ENCODE peak calls at places on chromosomes 5 and 9, in five cellular contexts. One of them, this sample, is unnamed.
A peak's percentile ranks its signal among the peaks of the same experiment; 100 is the strongest.

GRCh38 chr9:138010861-138011260 is 133.3 kb downstream of the CACNA1B start:
- DNase-seq in stimulated activated CD4-positive, alpha-beta T cell treated with anti-CD3 and anti-CD28 coated beads, Interleukin-1b, Interleukin-23, amount 100 ng/mL, for 1 hour: no peak
- DNase-seq in mucosa of gallbladder: no peak
- DNase-seq in renal cortical epithelial cell: no peak
- DNase-seq in DMS 273 treated with DMSO at 0.1 percent for 48 hours: no peak
- DNase-seq in this sample: no peak

GRCh38 chr5:113161806-113162205 is 185.2 kb downstream of the DCP2 start:
- DNase-seq in mucosa of gallbladder: no peak
- DNase-seq in DMS 273 treated with DMSO at 0.1 percent for 48 hours: peak; percentile 65
- DNase-seq in renal cortical epithelial cell: no peak
- DNase-seq in stimulated activated CD4-positive, alpha-beta T cell treated with anti-CD3 and anti-CD28 coated beads, Interleukin-1b, Interleukin-23, amount 100 ng/mL, for 1 hour: no peak
- DNase-seq in this sample: peak; percentile 46

GRCh38 chr5:139038618-139039305 is 159.4 kb downstream of the SIL1 start:
- DNase-seq in renal cortical epithelial cell: no peak
- DNase-seq in DMS 273 treated with DMSO at 0.1 percent for 48 hours: no peak
- DNase-seq in mucosa of gallbladder: no peak
- DNase-seq in stimulated activated CD4-positive, alpha-beta T cell treated with anti-CD3 and anti-CD28 coated beads, Interleukin-1b, Interleukin-23, amount 100 ng/mL, for 1 hour: no peak
- DNase-seq in this sample: no peak

GRCh38 chr9:71646131-71646530 is 122.2 kb downstream of the CEMIP2 start:
- DNase-seq in mucosa of gallbladder: no peak
- DNase-seq in renal cortical epithelial cell: no peak
- DNase-seq in stimulated activated CD4-positive, alpha-beta T cell treated with anti-CD3 and anti-CD28 coated beads, Interleukin-1b, Interleukin-23, amount 100 ng/mL, for 1 hour: no peak
- DNase-seq in DMS 273 treated with DMSO at 0.1 percent for 48 hours: no peak
- DNase-seq in this sample: no peak

GRCh38 chr5:149486726-149487635 is 64.3 kb downstream of the CSNK1A1 start:
- DNase-seq in stimulated activated CD4-positive, alpha-beta T cell treated with anti-CD3 and anti-CD28 coated beads, Interleukin-1b, Interleukin-23, amount 100 ng/mL, for 1 hour: no peak
- DNase-seq in renal cortical epithelial cell: peak; percentile 74
- DNase-seq in DMS 273 treated with DMSO at 0.1 percent for 48 hours: peak; percentile 42
- DNase-seq in mucosa of gallbladder: no peak
- DNase-seq in this sample: no peak

GRCh38 chr9:87685871-87686519 is 39.9 kb upstream of the CTSL start:
- DNase-seq in mucosa of gallbladder: peak; percentile 62
- DNase-seq in renal cortical epithelial cell: no peak
- DNase-seq in stimulated activated CD4-positive, alpha-beta T cell treated with anti-CD3 and anti-CD28 coated beads, Interleukin-1b, Interleukin-23, amount 100 ng/mL, for 1 hour: no peak
- DNase-seq in DMS 273 treated with DMSO at 0.1 percent for 48 hours: no peak
- DNase-seq in this sample: no peak

GRCh38 chr5:56829137-56829536 is 13.8 kb downstream of the MAP3K1 start:
- DNase-seq in mucosa of gallbladder: no peak
- DNase-seq in stimulated activated CD4-positive, alpha-beta T cell treated with anti-CD3 and anti-CD28 coated beads, Interleukin-1b, Interleukin-23, amount 100 ng/mL, for 1 hour: no peak
- DNase-seq in renal cortical epithelial cell: peak; percentile 73
- DNase-seq in DMS 273 treated with DMSO at 0.1 percent for 48 hours: no peak
- DNase-seq in this sample: no peak

GRCh38 chr9:128781186-128782070 is 5.6 kb upstream of the TBC1D13 start:
- DNase-seq in DMS 273 treated with DMSO at 0.1 percent for 48 hours: no peak
- DNase-seq in renal cortical epithelial cell: no peak
- DNase-seq in mucosa of gallbladder: no peak
- DNase-seq in stimulated activated CD4-positive, alpha-beta T cell treated with anti-CD3 and anti-CD28 coated beads, Interleukin-1b, Interleukin-23, amount 100 ng/mL, for 1 hour: no peak
- DNase-seq in this sample: no peak

GRCh38 chr5:100708625-100709171 is 173.5 kb downstream of the FAM174A start:
- DNase-seq in DMS 273 treated with DMSO at 0.1 percent for 48 hours: no peak
- DNase-seq in renal cortical epithelial cell: no peak
- DNase-seq in stimulated activated CD4-positive, alpha-beta T cell treated with anti-CD3 and anti-CD28 coated beads, Interleukin-1b, Interleukin-23, amount 100 ng/mL, for 1 hour: no peak
- DNase-seq in mucosa of gallbladder: no peak
- DNase-seq in this sample: no peak

GRCh38 chr9:128371622-128372117 is 496 bp downstream of the URM1 start:
- DNase-seq in mucosa of gallbladder: no peak
- DNase-seq in renal cortical epithelial cell: no peak
- DNase-seq in stimulated activated CD4-positive, alpha-beta T cell treated with anti-CD3 and anti-CD28 coated beads, Interleukin-1b, Interleukin-23, amount 100 ng/mL, for 1 hour: no peak
- DNase-seq in DMS 273 treated with DMSO at 0.1 percent for 48 hours: no peak
- DNase-seq in this sample: no peak

GRCh38 chr9:113631811-113632665 is 168.5 kb downstream of the RGS3 start:
- DNase-seq in renal cortical epithelial cell: no peak
- DNase-seq in stimulated activated CD4-positive, alpha-beta T cell treated with anti-CD3 and anti-CD28 coated beads, Interleukin-1b, Interleukin-23, amount 100 ng/mL, for 1 hour: no peak
- DNase-seq in DMS 273 treated with DMSO at 0.1 percent for 48 hours: no peak
- DNase-seq in mucosa of gallbladder: no peak
- DNase-seq in this sample: no peak

GRCh38 chr9:87581513-87581912 is 83.8 kb downstream of the DAPK1 start:
- DNase-seq in stimulated activated CD4-positive, alpha-beta T cell treated with anti-CD3 and anti-CD28 coated beads, Interleukin-1b, Interleukin-23, amount 100 ng/mL, for 1 hour: no peak
- DNase-seq in renal cortical epithelial cell: peak; percentile 43
- DNase-seq in mucosa of gallbladder: peak; percentile 43
- DNase-seq in DMS 273 treated with DMSO at 0.1 percent for 48 hours: no peak
- DNase-seq in this sample: no peak

GRCh38 chr9:121559183-121559582 is 59.5 kb upstream of the GGTA1 start:
- DNase-seq in stimulated activated CD4-positive, alpha-beta T cell treated with anti-CD3 and anti-CD28 coated beads, Interleukin-1b, Interleukin-23, amount 100 ng/mL, for 1 hour: no peak
- DNase-seq in mucosa of gallbladder: no peak
- DNase-seq in renal cortical epithelial cell: peak; percentile 86
- DNase-seq in DMS 273 treated with DMSO at 0.1 percent for 48 hours: no peak
- DNase-seq in this sample: no peak

GRCh38 chr9:76964612-76965011 is 54.8 kb upstream of the FOXB2 start:
- DNase-seq in DMS 273 treated with DMSO at 0.1 percent for 48 hours: no peak
- DNase-seq in mucosa of gallbladder: no peak
- DNase-seq in stimulated activated CD4-positive, alpha-beta T cell treated with anti-CD3 and anti-CD28 coated beads, Interleukin-1b, Interleukin-23, amount 100 ng/mL, for 1 hour: no peak
- DNase-seq in renal cortical epithelial cell: no peak
- DNase-seq in this sample: no peak

GRCh38 chr9:117164512-117164911 is 250.3 kb downstream of the ASTN2 start:
- DNase-seq in mucosa of gallbladder: no peak
- DNase-seq in renal cortical epithelial cell: no peak
- DNase-seq in DMS 273 treated with DMSO at 0.1 percent for 48 hours: no peak
- DNase-seq in stimulated activated CD4-positive, alpha-beta T cell treated with anti-CD3 and anti-CD28 coated beads, Interleukin-1b, Interleukin-23, amount 100 ng/mL, for 1 hour: no peak
- DNase-seq in this sample: no peak

GRCh38 chr5:6832994-6833393 is 119.8 kb downstream of the TENT4A start:
- DNase-seq in renal cortical epithelial cell: no peak
- DNase-seq in stimulated activated CD4-positive, alpha-beta T cell treated with anti-CD3 and anti-CD28 coated beads, Interleukin-1b, Interleukin-23, amount 100 ng/mL, for 1 hour: no peak
- DNase-seq in mucosa of gallbladder: no peak
- DNase-seq in DMS 273 treated with DMSO at 0.1 percent for 48 hours: peak; percentile 62
- DNase-seq in this sample: no peak

GRCh38 chr5:176549871-176550270 is 729 bp downstream of the CDHR2 start:
- DNase-seq in stimulated activated CD4-positive, alpha-beta T cell treated with anti-CD3 and anti-CD28 coated beads, Interleukin-1b, Interleukin-23, amount 100 ng/mL, for 1 hour: no peak
- DNase-seq in mucosa of gallbladder: no peak
- DNase-seq in renal cortical epithelial cell: no peak
- DNase-seq in DMS 273 treated with DMSO at 0.1 percent for 48 hours: no peak
- DNase-seq in this sample: no peak

GRCh38 chr5:17217421-17218352 is at the start of gene BASP1:
- DNase-seq in mucosa of gallbladder: peak; percentile 63
- DNase-seq in renal cortical epithelial cell: no peak
- DNase-seq in DMS 273 treated with DMSO at 0.1 percent for 48 hours: peak; percentile 34
- DNase-seq in stimulated activated CD4-positive, alpha-beta T cell treated with anti-CD3 and anti-CD28 coated beads, Interleukin-1b, Interleukin-23, amount 100 ng/mL, for 1 hour: no peak
- DNase-seq in this sample: peak; percentile 88

GRCh38 chr5:107487056-107487461 is 183.7 kb downstream of the EFNA5 start:
- DNase-seq in stimulated activated CD4-positive, alpha-beta T cell treated with anti-CD3 and anti-CD28 coated beads, Interleukin-1b, Interleukin-23, amount 100 ng/mL, for 1 hour: no peak
- DNase-seq in DMS 273 treated with DMSO at 0.1 percent for 48 hours: no peak
- DNase-seq in mucosa of gallbladder: no peak
- DNase-seq in renal cortical epithelial cell: peak; percentile 64
- DNase-seq in this sample: no peak

GRCh38 chr5:111930407-111930806 is 173.4 kb upstream of the NREP start:
- DNase-seq in renal cortical epithelial cell: peak; percentile 58
- DNase-seq in DMS 273 treated with DMSO at 0.1 percent for 48 hours: no peak
- DNase-seq in stimulated activated CD4-positive, alpha-beta T cell treated with anti-CD3 and anti-CD28 coated beads, Interleukin-1b, Interleukin-23, amount 100 ng/mL, for 1 hour: no peak
- DNase-seq in mucosa of gallbladder: no peak
- DNase-seq in this sample: no peak

GRCh38 chr9:121700165-121700830 is 48.9 kb downstream of the DAB2IP start:
- DNase-seq in DMS 273 treated with DMSO at 0.1 percent for 48 hours: no peak
- DNase-seq in mucosa of gallbladder: peak; percentile 67
- DNase-seq in stimulated activated CD4-positive, alpha-beta T cell treated with anti-CD3 and anti-CD28 coated beads, Interleukin-1b, Interleukin-23, amount 100 ng/mL, for 1 hour: no peak
- DNase-seq in renal cortical epithelial cell: peak; percentile 52
- DNase-seq in this sample: peak; percentile 33

GRCh38 chr5:179801304-179802206 is 5.1 kb downstream of the MGAT4B start:
- DNase-seq in stimulated activated CD4-positive, alpha-beta T cell treated with anti-CD3 and anti-CD28 coated beads, Interleukin-1b, Interleukin-23, amount 100 ng/mL, for 1 hour: peak; percentile 73
- DNase-seq in renal cortical epithelial cell: no peak
- DNase-seq in mucosa of gallbladder: peak; percentile 76
- DNase-seq in DMS 273 treated with DMSO at 0.1 percent for 48 hours: no peak
- DNase-seq in this sample: no peak

GRCh38 chr9:32427111-32427873 is 42.8 kb downstream of the ACO1 start:
- DNase-seq in DMS 273 treated with DMSO at 0.1 percent for 48 hours: no peak
- DNase-seq in renal cortical epithelial cell: peak; percentile 69
- DNase-seq in mucosa of gallbladder: peak; percentile 49
- DNase-seq in stimulated activated CD4-positive, alpha-beta T cell treated with anti-CD3 and anti-CD28 coated beads, Interleukin-1b, Interleukin-23, amount 100 ng/mL, for 1 hour: no peak
- DNase-seq in this sample: no peak

GRCh38 chr9:71608021-71608420 is 160.3 kb downstream of the CEMIP2 start:
- DNase-seq in renal cortical epithelial cell: no peak
- DNase-seq in DMS 273 treated with DMSO at 0.1 percent for 48 hours: no peak
- DNase-seq in stimulated activated CD4-positive, alpha-beta T cell treated with anti-CD3 and anti-CD28 coated beads, Interleukin-1b, Interleukin-23, amount 100 ng/mL, for 1 hour: no peak
- DNase-seq in mucosa of gallbladder: no peak
- DNase-seq in this sample: no peak

GRCh38 chr5:108720416-108720815 is 27.3 kb upstream of the FER start:
- DNase-seq in DMS 273 treated with DMSO at 0.1 percent for 48 hours: no peak
- DNase-seq in renal cortical epithelial cell: peak; percentile 79
- DNase-seq in mucosa of gallbladder: no peak
- DNase-seq in stimulated activated CD4-positive, alpha-beta T cell treated with anti-CD3 and anti-CD28 coated beads, Interleukin-1b, Interleukin-23, amount 100 ng/mL, for 1 hour: no peak
- DNase-seq in this sample: no peak

GRCh38 chr5:145668714-145669113 is 166.4 kb downstream of the PRELID2 start:
- DNase-seq in renal cortical epithelial cell: peak; percentile 2
- DNase-seq in stimulated activated CD4-positive, alpha-beta T cell treated with anti-CD3 and anti-CD28 coated beads, Interleukin-1b, Interleukin-23, amount 100 ng/mL, for 1 hour: no peak
- DNase-seq in mucosa of gallbladder: peak; percentile 52
- DNase-seq in DMS 273 treated with DMSO at 0.1 percent for 48 hours: no peak
- DNase-seq in this sample: no peak

GRCh38 chr5:72723584-72723983 is 92.9 kb upstream of the TNPO1 start:
- DNase-seq in mucosa of gallbladder: no peak
- DNase-seq in DMS 273 treated with DMSO at 0.1 percent for 48 hours: no peak
- DNase-seq in renal cortical epithelial cell: peak; percentile 33
- DNase-seq in stimulated activated CD4-positive, alpha-beta T cell treated with anti-CD3 and anti-CD28 coated beads, Interleukin-1b, Interleukin-23, amount 100 ng/mL, for 1 hour: no peak
- DNase-seq in this sample: no peak

GRCh38 chr5:1779021-1779680 is 20.5 kb downstream of the MRPL36 start:
- DNase-seq in mucosa of gallbladder: no peak
- DNase-seq in DMS 273 treated with DMSO at 0.1 percent for 48 hours: no peak
- DNase-seq in stimulated activated CD4-positive, alpha-beta T cell treated with anti-CD3 and anti-CD28 coated beads, Interleukin-1b, Interleukin-23, amount 100 ng/mL, for 1 hour: no peak
- DNase-seq in renal cortical epithelial cell: no peak
- DNase-seq in this sample: no peak

GRCh38 chr5:124743534-124744169 is 2.8 kb downstream of the ZNF608 start:
- DNase-seq in renal cortical epithelial cell: peak; percentile 79
- DNase-seq in stimulated activated CD4-positive, alpha-beta T cell treated with anti-CD3 and anti-CD28 coated beads, Interleukin-1b, Interleukin-23, amount 100 ng/mL, for 1 hour: no peak
- DNase-seq in mucosa of gallbladder: no peak
- DNase-seq in DMS 273 treated with DMSO at 0.1 percent for 48 hours: no peak
- DNase-seq in this sample: no peak

GRCh38 chr5:25516136-25516535 is 871.4 kb upstream of the CDH10 start:
- DNase-seq in renal cortical epithelial cell: no peak
- DNase-seq in mucosa of gallbladder: no peak
- DNase-seq in DMS 273 treated with DMSO at 0.1 percent for 48 hours: no peak
- DNase-seq in stimulated activated CD4-positive, alpha-beta T cell treated with anti-CD3 and anti-CD28 coated beads, Interleukin-1b, Interleukin-23, amount 100 ng/mL, for 1 hour: no peak
- DNase-seq in this sample: no peak